ENCODE peak calls at places on chromosomes 2 and 18, in four cellular contexts. W is HepG2, N is K562, A is GM12878. D is an unnamed sample.

GRCh38 chr18:477565-477964 is 22.9 kb downstream of the COLEC12 start:
- DNase-seq in W (peak; percentile 27), N (peak; percentile 50), A (no peak), D (no peak)

GRCh38 chr2:123695449-123695848 is 329.6 kb upstream of the CNTNAP5 start:
- DNase-seq in W (no peak), N (no peak), A (no peak), D (no peak)

GRCh38 chr18:64851796-64852195 is 702.9 kb upstream of the LINC00305 start:
- DNase-seq in W (no peak), N (no peak), A (no peak), D (no peak)

GRCh38 chr2:235024951-235025773 is 73.3 kb downstream of the SH3BP4 start:
- DNase-seq in W (no peak), N (no peak), A (no peak), D (no peak)

GRCh38 chr2:48589170-48589767 is 28.4 kb upstream of the GTF2A1L start:
- DNase-seq in W (peak; percentile 33), N (peak; percentile 41), A (no peak), D (peak; percentile 54)

GRCh38 chr2:147567131-147567530 is 277.7 kb upstream of the ACVR2A start:
- DNase-seq in W (no peak), N (no peak), A (no peak), D (no peak)

GRCh38 chr18:58694720-58695468 is 23.6 kb downstream of the MALT1 start:
- DNase-seq in W (no peak), N (no peak), A (no peak), D (no peak)

GRCh38 chr2:222623756-222624309 is 32.1 kb downstream of the FARSB start:
- DNase-seq in W (no peak), N (no peak), A (no peak), D (no peak)

GRCh38 chr2:213234641-213235040 is 49.6 kb upstream of the SPAG16 start:
- DNase-seq in W (no peak), N (no peak), A (no peak), D (no peak)

GRCh38 chr2:160036736-160037135 is 25.7 kb downstream of the PLA2R1 start:
- DNase-seq in W (no peak), N (no peak), A (no peak), D (no peak)

GRCh38 chr2:69997296-69998184 is 36.1 kb upstream of the ASPRV1 start:
- DNase-seq in W (no peak), N (peak; percentile 87), A (no peak), D (no peak)

GRCh38 chr2:85216051-85216431 is 82.8 kb downstream of the TCF7L1 start:
- DNase-seq in W (no peak), N (no peak), A (no peak), D (no peak)

GRCh38 chr18:75854174-75854573 is 426.7 kb upstream of the SMIM21 start:
- DNase-seq in W (peak; percentile 3), N (peak; percentile 17), A (no peak), D (peak; percentile 17)

GRCh38 chr18:14935210-14935609 is 187.2 kb downstream of the ANKRD30B start:
- DNase-seq in W (no peak), N (no peak), A (no peak), D (no peak)

GRCh38 chr2:55115795-55116597 is 65.7 kb upstream of the RTN4 start:
- DNase-seq in W (no peak), N (peak; percentile 59), A (no peak), D (no peak)

GRCh38 chr2:127674241-127675209 is 805 bp downstream of the LIMS2 start:
- DNase-seq in W (no peak), N (no peak), A (no peak), D (peak; percentile 65)

GRCh38 chr2:170147576-170147975 is 30.4 kb upstream of the MYO3B start:
- DNase-seq in W (no peak), N (no peak), A (no peak), D (no peak)

GRCh38 chr18:36501100-36501499 is 203.6 kb downstream of the FHOD3 start:
- DNase-seq in W (no peak), N (no peak), A (no peak), D (no peak)

GRCh38 chr18:36493349-36494281 is 196.1 kb downstream of the FHOD3 start:
- DNase-seq in W (peak; percentile 58), N (no peak), A (no peak), D (no peak)

GRCh38 chr18:36492604-36493329 is 195.3 kb downstream of the FHOD3 start:
- DNase-seq in W (no peak), N (no peak), A (no peak), D (no peak)

GRCh38 chr18:36499938-36500337 is 202.4 kb downstream of the FHOD3 start:
- DNase-seq in W (no peak), N (no peak), A (peak; percentile 66), D (no peak)

GRCh38 chr18:36496022-36496421 is 198.5 kb downstream of the FHOD3 start:
- DNase-seq in W (no peak), N (no peak), A (no peak), D (no peak)
- TF ChIP-seq FOXM1 in W (no peak), N (no peak), A (no peak), D (no peak)

DNA sequence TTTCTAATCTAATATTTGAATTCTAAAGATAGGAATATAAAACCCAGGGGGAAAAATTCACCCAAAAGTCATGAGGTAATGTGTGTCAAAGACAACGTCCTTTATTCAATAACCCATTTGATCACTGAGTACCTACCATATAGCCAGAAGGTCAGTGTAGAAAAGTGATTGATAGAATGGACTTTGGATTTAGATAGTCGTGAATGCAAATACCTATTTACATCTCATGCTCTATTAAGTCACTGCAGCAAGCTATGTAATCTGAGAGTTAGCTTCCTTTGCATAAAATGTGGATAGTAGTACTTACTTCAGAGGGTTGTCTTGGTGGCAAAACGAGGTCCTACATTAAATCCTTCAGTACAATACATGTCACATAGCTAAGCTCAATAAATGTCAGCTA is 27.8 kb upstream of the TRIB2 start:
- DNase-seq in W (no peak), N (no peak), A (no peak), D (no peak)
- TF ChIP-seq BHLHE40 in W (no peak), N (no peak), A (no peak), D (no peak)

DNA sequence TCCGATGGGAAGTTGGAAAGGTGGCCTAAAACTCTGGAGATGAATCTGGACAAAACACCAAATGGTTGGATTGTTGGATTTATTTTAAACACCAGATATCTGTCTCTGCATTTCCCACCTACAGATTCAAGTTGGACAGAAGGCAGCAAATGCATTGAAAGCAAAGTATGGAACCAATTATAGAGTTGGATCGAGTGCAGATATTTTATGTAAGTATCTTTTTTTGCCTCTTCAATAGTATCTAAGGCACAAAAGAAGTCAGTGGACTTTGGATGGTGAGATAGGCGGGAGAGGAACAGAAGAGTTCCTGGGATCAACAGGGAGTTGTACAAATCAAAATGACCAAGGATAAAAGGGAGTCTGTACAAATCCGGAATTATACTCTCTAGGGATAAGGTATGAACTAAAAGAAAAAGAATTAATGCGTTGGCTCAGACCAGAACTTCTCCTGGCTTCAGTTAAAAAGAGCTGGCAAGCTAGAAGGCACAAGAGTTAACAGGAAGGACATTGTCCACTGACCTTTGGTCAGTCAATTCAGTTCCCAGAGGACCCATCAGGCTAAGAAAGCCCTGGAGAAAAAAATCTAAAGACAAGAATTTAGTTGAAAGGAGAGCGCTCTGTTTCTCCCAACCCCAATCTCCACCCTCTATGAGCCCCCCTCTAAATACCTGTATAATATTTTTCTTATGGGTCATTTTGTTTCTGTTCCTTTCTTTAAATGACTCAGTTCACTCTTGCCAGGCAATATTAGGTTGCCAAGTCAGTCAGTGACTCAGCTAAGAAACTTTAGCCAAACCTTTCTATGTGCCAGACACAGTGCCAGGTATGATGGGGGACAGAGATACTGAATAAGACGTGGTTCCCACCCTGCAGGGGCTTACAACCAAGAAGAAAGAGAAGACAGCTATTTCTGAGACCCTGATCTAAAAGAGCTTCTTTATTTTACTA is 29.1 kb downstream of the CPO start:
- DNase-seq in W (no peak), N (no peak), A (no peak), D (no peak)
- TF ChIP-seq FOXM1 in W (no peak), N (no peak), A (no peak), D (no peak)

GRCh38 chr18:9946831-9947230 is 33.0 kb downstream of the VAPA start:
- DNase-seq in W (no peak), N (no peak), A (no peak), D (no peak)

GRCh38 chr18:9944805-9945204 is 31.0 kb downstream of the VAPA start:
- DNase-seq in W (peak; percentile 52), N (no peak), A (no peak), D (no peak)

GRCh38 chr18:9943311-9943710 is 29.5 kb downstream of the VAPA start:
- DNase-seq in W (no peak), N (no peak), A (no peak), D (no peak)

GRCh38 chr18:9941660-9942059 is 27.8 kb downstream of the VAPA start:
- DNase-seq in W (no peak), N (no peak), A (no peak), D (no peak)

GRCh38 chr18:9941108-9941507 is 27.3 kb downstream of the VAPA start:
- DNase-seq in W (no peak), N (no peak), A (no peak), D (no peak)
- TF ChIP-seq BHLHE40 in W (no peak), N (no peak), A (no peak), D (no peak)

GRCh38 chr18:23972416-23972815 is 42.1 kb upstream of the TTC39C start:
- DNase-seq in W (no peak), N (no peak), A (peak; percentile 39), D (no peak)

GRCh38 chr18:23969664-23970063 is 44.9 kb upstream of the TTC39C start:
- DNase-seq in W (no peak), N (no peak), A (no peak), D (no peak)

GRCh38 chr18:23971656-23972230 is 42.8 kb upstream of the TTC39C start:
- DNase-seq in W (no peak), N (no peak), A (no peak), D (no peak)

GRCh38 chr18:23968638-23969037 is 45.9 kb upstream of the TTC39C start:
- DNase-seq in W (no peak), N (no peak), A (no peak), D (no peak)

GRCh38 chr18:23970161-23971153 is 44.1 kb upstream of the TTC39C start:
- DNase-seq in W (no peak), N (no peak), A (peak; percentile 42), D (no peak)
- TF ChIP-seq FOXM1 in W (no peak), N (no peak), A (no peak), D (no peak)

GRCh38 chr2:1552611-1553010 is 139.3 kb downstream of the TPO start:
- DNase-seq in W (no peak), N (no peak), A (no peak), D (no peak)

GRCh38 chr2:1550076-1550475 is 136.8 kb downstream of the TPO start:
- DNase-seq in W (no peak), N (no peak), A (no peak), D (no peak)

GRCh38 chr2:1548910-1549673 is 135.8 kb downstream of the TPO start:
- DNase-seq in W (no peak), N (no peak), A (no peak), D (no peak)

GRCh38 chr2:1551905-1552304 is 138.6 kb downstream of the TPO start:
- DNase-seq in W (no peak), N (no peak), A (no peak), D (no peak)

GRCh38 chr2:1550658-1551316 is 137.5 kb downstream of the TPO start:
- DNase-seq in W (no peak), N (peak; percentile 78), A (no peak), D (peak; percentile 85)
- TF ChIP-seq BHLHE40 in W (no peak), N (no peak), A (peak; percentile 6), D (no peak)